ENCODE peak calls at places on chromosomes 6 and 20, in ten cellular contexts. E is activated CD8-positive, alpha-beta memory T cell treated with anti-CD3 and anti-CD28 coated beads, Interleukin-2, amount 10 ng/mL, durations not matched to agents 7 days and 5 days; Q is Panc1; O is esophagus mucosa; X is WTC11; G is stimulated activated naive CD8-positive, alpha-beta T cell treated with anti-CD3 and anti-CD28 coated beads, Interleukin-15, Interleukin-2, amounts not matched to agents 100 U/mL and 50 U/mL, for 24 hours; W is naive thymus-derived CD4-positive, alpha-beta T cell; Y is left lung; V is stimulated activated effector memory CD8-positive, alpha-beta T cell treated with anti-CD3 and anti-CD28 coated beads, Interleukin-12 subunit alpha, Interleukin-12 subunit beta, amount 100 ng/mL, for 72 hours; Z is stimulated activated naive B cell treated with anti-CD40 and anti-IgM and Interleukin-4, amounts not matched to agents 10 μg/mL and 1 μg/mL and 100 μg/mL, for 72 hours. T is an unnamed sample.

GRCh38 chr6:105798057-105798456 is 288.1 kb upstream of the PRDM1 start:
- ATAC-seq in Q (no peak), O (peak), W (no peak), V (no peak), Y (peak), G (no peak), Z (no peak), X (no peak), E (no peak), T (peak)

GRCh38 chr20:50868509-50869495 is 62.4 kb downstream of the ADNP start:
- ATAC-seq in E (no peak), O (peak), Z (no peak), G (no peak), V (no peak), W (no peak), Y (no peak), Q (peak), X (no peak), T (no peak)

GRCh38 chr20:60138263-60139127 is 180.3 kb downstream of the CDH26 start:
- ATAC-seq in G (peak), V (peak), E (peak), O (peak), Y (peak), Z (peak), Q (no peak), X (no peak), W (peak), T (no peak)

GRCh38 chr6:144586986-144587385 is 301.9 kb downstream of the UTRN start:
- ATAC-seq in W (no peak), V (no peak), O (no peak), X (peak), E (no peak), Q (no peak), Y (no peak), G (no peak), Z (no peak), T (no peak)

GRCh38 chr6:53112404-53112803 is 36.2 kb downstream of the GCM1 start:
- ATAC-seq in O (peak), Y (peak), E (no peak), W (no peak), Q (no peak), X (no peak), V (peak), G (no peak), Z (no peak), T (no peak)

GRCh38 chr20:64102647-64103354 is 4.6 kb downstream of the NPBWR2 start:
- ATAC-seq in Z (no peak), Y (no peak), E (no peak), V (no peak), O (no peak), G (no peak), W (no peak), Q (peak), X (peak), T (no peak)

GRCh38 chr6:454148-454991 is 62.8 kb downstream of the IRF4 start:
- ATAC-seq in V (no peak), G (no peak), W (no peak), X (no peak), Z (no peak), E (no peak), O (no peak), Y (no peak), Q (no peak), T (peak)

GRCh38 chr20:10309326-10309725 is 90.7 kb downstream of the SNAP25 start:
- ATAC-seq in X (no peak), V (no peak), G (no peak), W (no peak), Z (no peak), O (no peak), Q (peak), E (no peak), Y (peak), T (no peak)

GRCh38 chr6:38503032-38503784 is 136.5 kb downstream of the BTBD9 start:
- ATAC-seq in E (no peak), O (no peak), G (no peak), V (no peak), Y (no peak), Z (no peak), W (no peak), X (peak), Q (no peak), T (no peak)

GRCh38 chr6:117206951-117207687 is 58.2 kb upstream of the VGLL2 start:
- ATAC-seq in G (no peak), W (no peak), Q (peak), O (no peak), Y (no peak), X (peak), Z (no peak), V (no peak), E (no peak), T (no peak)

GRCh38 chr6:119116712-119117281 is 38.3 kb upstream of the FAM184A start:
- ATAC-seq in W (no peak), E (no peak), X (peak), V (peak), Q (no peak), G (no peak), Z (no peak), Y (no peak), O (no peak), T (no peak)

GRCh38 chr20:50788045-50788867 is 6.6 kb upstream of the BCAS4 start:
- ATAC-seq in W (no peak), E (no peak), Q (peak), G (no peak), Z (no peak), X (no peak), O (no peak), Y (peak), V (no peak), T (no peak)

GRCh38 chr6:6694825-6695710 is 106.5 kb downstream of the LY86 start:
- ATAC-seq in Q (no peak), Y (peak), V (no peak), Z (no peak), O (peak), X (peak), W (no peak), E (no peak), G (no peak), T (peak)

GRCh38 chr6:129647044-129647443 is 62.9 kb downstream of the ARHGAP18 start:
- ATAC-seq in G (no peak), O (no peak), V (no peak), W (no peak), X (no peak), Z (no peak), E (no peak), Y (no peak), Q (no peak), T (no peak)

GRCh38 chr20:8547035-8547649 is 415.1 kb downstream of the PLCB1 start:
- ATAC-seq in Y (no peak), O (no peak), G (no peak), Q (no peak), W (no peak), E (no peak), Z (no peak), V (no peak), X (no peak), T (no peak)

GRCh38 chr6:100344761-100345160 is 120.0 kb downstream of the SIM1 start:
- ATAC-seq in X (no peak), Z (no peak), Q (no peak), G (no peak), W (no peak), V (no peak), E (no peak), Y (no peak), O (no peak), T (no peak)

GRCh38 chr20:62292115-62292514 is 10.7 kb upstream of the ADRM1 start:
- ATAC-seq in X (no peak), Q (no peak), Y (no peak), W (peak), O (no peak), E (peak), V (peak), Z (no peak), G (no peak), T (no peak)

GRCh38 chr6:155115893-155116570 is 120.9 kb downstream of the TIAM2 start:
- ATAC-seq in X (no peak), V (peak), W (no peak), E (no peak), Z (peak), Y (no peak), Q (no peak), G (peak), O (no peak), T (no peak)

GRCh38 chr20:62409935-62410741 is 3.1 kb upstream of the CABLES2 start:
- ATAC-seq in E (no peak), X (peak), O (no peak), W (peak), Z (peak), Q (peak), V (no peak), Y (peak), G (no peak), T (no peak)

GRCh38 chr6:134128146-134128545 is 75.7 kb upstream of the SLC2A12 start:
- ATAC-seq in Z (no peak), E (no peak), V (no peak), O (no peak), Q (no peak), G (no peak), X (no peak), Y (no peak), W (no peak), T (no peak)

T was measured in gastroesophageal sphincter.